ENCODE peak calls at places on chromosomes 3 and 15, in seven cellular contexts. J is small intestine, B is Peyer's patch, U is PC-3, T is brain microvascular endothelial cell, H is astrocyte, M is heart left ventricle. Z is an unnamed sample.
A peak's percentile ranks its signal among the peaks of the same experiment; 100 is the strongest.

GRCh38 chr3:120145498-120146285 is 51.4 kb upstream of the GSK3B start:
- DNase-seq in B (no peak), T (no peak), M (no peak), J (no peak), U (peak; percentile 94), H (peak; percentile 26), Z (peak; percentile 98)

GRCh38 chr3:178719036-178719635 is 182.9 kb downstream of the KCNMB2 start:
- DNase-seq in M (no peak), U (no peak), J (no peak), H (no peak), B (no peak), T (no peak), Z (no peak)

GRCh38 chr3:105729662-105730061 is 139.2 kb downstream of the CBLB start:
- DNase-seq in B (no peak), H (peak; percentile 27), U (no peak), T (peak; percentile 10), J (peak; percentile 9), M (no peak), Z (no peak)

GRCh38 chr15:52528465-52529288 is at the start of gene MYO5A:
- DNase-seq in M (peak; percentile 83), T (peak; percentile 63), B (peak; percentile 75), H (peak; percentile 40), J (peak; percentile 57), U (peak; percentile 63), Z (peak; percentile 69)

GRCh38 chr3:50227390-50228183 is 8.4 kb upstream of the GNAI2 start:
- DNase-seq in B (peak; percentile 95), T (peak; percentile 67), J (peak; percentile 94), U (peak; percentile 98), H (peak; percentile 71), M (peak; percentile 96), Z (peak; percentile 95)

GRCh38 chr15:81516461-81516860 is 142.4 kb upstream of the TMC3 start:
- DNase-seq in M (no peak), J (no peak), B (no peak), H (peak; percentile 71), T (peak; percentile 27), U (peak; percentile 7), Z (no peak)

GRCh38 chr15:67819636-67820035 is 5.7 kb upstream of the SKOR1 start:
- DNase-seq in U (no peak), H (no peak), T (no peak), M (no peak), B (no peak), J (no peak), Z (no peak)

GRCh38 chr15:79132770-79133169 is 42.2 kb upstream of the RASGRF1 start:
- DNase-seq in T (no peak), M (no peak), B (no peak), J (no peak), H (no peak), U (no peak), Z (no peak)

GRCh38 chr3:27521872-27522265 is 37.7 kb upstream of the SLC4A7 start:
- DNase-seq in M (no peak), H (no peak), U (no peak), J (no peak), B (no peak), T (no peak), Z (no peak)

GRCh38 chr3:169657351-169658124 is 6.0 kb downstream of the MECOM start:
- DNase-seq in H (no peak), M (no peak), J (no peak), U (peak; percentile 76), B (no peak), T (no peak), Z (no peak)

GRCh38 chr3:4741404-4742307 is 237.6 kb upstream of the BHLHE40 start:
- DNase-seq in U (peak; percentile 98), T (peak; percentile 99), B (no peak), J (peak; percentile 83), H (peak; percentile 100), M (peak; percentile 59), Z (no peak)

GRCh38 chr3:53222183-53222901 is 33.5 kb downstream of the TKT start:
- DNase-seq in H (no peak), M (no peak), T (no peak), B (no peak), U (no peak), J (no peak), Z (no peak)

GRCh38 chr15:45469027-45469426 is 53.5 kb downstream of the SLC30A4 start:
- DNase-seq in M (no peak), B (no peak), T (no peak), U (no peak), J (no peak), H (no peak), Z (no peak)

GRCh38 chr3:52670621-52671521 is 14.8 kb downstream of the PBRM1 start:
- DNase-seq in B (no peak), U (peak; percentile 99), J (peak; percentile 13), T (peak; percentile 99), M (no peak), H (peak; percentile 100), Z (peak; percentile 99)

GRCh38 chr3:137438561-137438960 is 325.6 kb upstream of the SOX14 start:
- DNase-seq in H (no peak), J (no peak), T (no peak), M (no peak), U (peak; percentile 1), B (no peak), Z (no peak)

GRCh38 chr3:62103531-62103930 is 269.8 kb downstream of the FEZF2 start:
- DNase-seq in U (no peak), T (no peak), M (no peak), B (no peak), J (no peak), H (no peak), Z (no peak)

GRCh38 chr15:67194171-67195114 is 60.0 kb downstream of the AAGAB start:
- DNase-seq in H (no peak), M (no peak), T (no peak), B (peak; percentile 30), U (no peak), J (no peak), Z (no peak)

GRCh38 chr15:49494842-49495241 is 71.8 kb downstream of the FGF7 start:
- DNase-seq in J (no peak), U (peak; percentile 67), M (no peak), H (peak; percentile 31), T (no peak), B (no peak), Z (no peak)

GRCh38 chr15:66955871-66956585 is 109.4 kb upstream of the SMAD3 start:
- DNase-seq in J (no peak), U (peak; percentile 90), B (no peak), M (no peak), T (peak; percentile 25), H (peak; percentile 75), Z (peak; percentile 80)

GRCh38 chr15:90557147-90557546 is 27.4 kb downstream of the CRTC3 start:
- DNase-seq in J (no peak), H (no peak), U (no peak), T (no peak), B (no peak), M (no peak), Z (no peak)

GRCh38 chr3:107882881-107883280 is 207.9 kb downstream of the CD47 start:
- DNase-seq in U (no peak), H (no peak), M (no peak), B (no peak), J (no peak), T (no peak), Z (no peak)

DNA sequence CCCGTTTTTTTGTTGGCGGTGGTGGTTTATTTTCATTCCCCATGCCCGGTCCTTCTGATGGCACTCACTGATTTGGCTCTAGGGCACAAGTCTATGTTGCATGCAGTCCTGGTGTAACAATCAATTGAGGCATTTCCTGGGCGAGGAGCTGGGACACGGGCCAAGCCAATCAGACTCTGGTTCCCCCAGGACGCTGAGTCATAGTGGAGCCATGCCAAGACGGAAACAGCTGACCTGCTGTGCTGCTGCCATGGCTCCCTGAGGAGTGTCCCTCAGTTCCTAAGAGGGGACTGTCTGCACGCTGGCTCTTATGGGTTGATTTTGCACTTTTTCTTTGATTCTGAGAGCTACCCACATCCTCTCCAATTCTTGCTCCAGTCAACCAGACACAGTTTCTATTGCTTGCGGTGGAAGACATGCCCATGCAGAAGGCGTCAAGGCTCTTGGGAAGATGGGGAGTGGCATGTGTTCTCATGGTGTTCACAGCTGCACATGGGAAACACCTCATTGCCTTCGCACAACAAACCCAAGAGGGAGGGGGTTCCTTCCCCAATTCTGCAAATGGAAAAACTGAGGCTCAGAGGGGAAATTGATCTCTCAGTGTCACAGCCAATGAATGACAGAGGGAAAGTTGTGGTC is 28.4 kb upstream of the ALDH1L1 start:
- DNase-seq in J (peak; percentile 66), H (peak; percentile 79), T (peak; percentile 97), B (peak; percentile 80), M (peak; percentile 89), U (peak; percentile 84), Z (peak; percentile 69)
- H3K4me3 ChIP-seq in J (no peak overlapping the region), H (no peak overlapping the region), T (no peak overlapping the region), B (no peak overlapping the region), M (no peak overlapping the region), U (no peak overlapping the region), Z (no peak overlapping the region)

GRCh38 chr3:114417265-114417664 is 123.4 kb downstream of the TIGIT start:
- DNase-seq in U (no peak), B (no peak), M (no peak), J (no peak), H (no peak), T (no peak), Z (no peak)
- H3K4me3 ChIP-seq in U (no peak overlapping the region), B (no peak overlapping the region), M (no peak overlapping the region), J (no peak overlapping the region), H (no peak overlapping the region), T (no peak overlapping the region), Z (no peak overlapping the region)

DNA sequence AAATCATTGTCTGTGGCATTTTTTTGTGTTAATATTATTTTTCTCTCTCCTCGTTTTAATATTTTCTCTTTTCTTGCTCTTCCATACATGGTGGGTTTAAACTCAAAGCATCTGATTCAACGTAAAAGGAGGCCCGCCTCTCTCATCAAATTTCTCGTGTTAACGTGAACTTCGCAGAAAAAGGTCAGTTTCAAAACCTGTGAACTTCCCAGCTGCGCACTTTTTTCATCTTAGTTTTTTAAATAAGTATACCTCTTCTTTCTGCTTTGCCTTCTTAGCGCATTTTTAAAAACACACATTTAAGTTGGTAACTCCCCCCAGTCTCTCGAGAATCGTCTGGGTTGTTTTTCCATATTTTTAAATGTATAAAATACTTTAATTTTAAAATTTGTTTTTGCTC is 9.1 kb downstream of the SHOX2 start:
- DNase-seq in J (no peak), M (no peak), U (no peak), B (no peak), T (no peak), H (no peak), Z (no peak)
- H3K4me3 ChIP-seq in J (no peak overlapping the region), M (no peak overlapping the region), U (peak overlapping the region; percentile 94), B (no peak overlapping the region), T (no peak overlapping the region), H (no peak overlapping the region), Z (no peak overlapping the region)

GRCh38 chr3:115071122-115071521 is 76.0 kb downstream of the ZBTB20 start:
- DNase-seq in M (no peak), J (no peak), H (peak; percentile 55), U (no peak), B (no peak), T (no peak), Z (no peak)

GRCh38 chr3:115071611-115072010 is 75.5 kb downstream of the ZBTB20 start:
- DNase-seq in T (peak; percentile 32), U (no peak), H (peak; percentile 80), B (no peak), M (no peak), J (no peak), Z (peak; percentile 41)

GRCh38 chr3:115072265-115073008 is 74.7 kb downstream of the ZBTB20 start:
- DNase-seq in U (peak; percentile 38), H (peak; percentile 80), M (no peak), B (no peak), J (peak; percentile 71), T (no peak), Z (no peak)

GRCh38 chr3:115074502-115074901 is 72.6 kb downstream of the ZBTB20 start:
- DNase-seq in H (peak; percentile 69), T (peak; percentile 42), B (no peak), U (no peak), J (peak; percentile 65), M (no peak), Z (no peak)

GRCh38 chr3:115068799-115069198 is 78.3 kb downstream of the ZBTB20 start:
- DNase-seq in B (no peak), T (no peak), M (no peak), U (no peak), H (peak; percentile 16), J (no peak), Z (no peak)
- H3K4me3 ChIP-seq in B (no peak overlapping the region), T (no peak overlapping the region), M (no peak overlapping the region), U (no peak overlapping the region), H (no peak overlapping the region), J (no peak overlapping the region), Z (no peak overlapping the region)